ENCODE peak calls at places on chromosomes 13 and 19, in seven cellular contexts. One of them, this sample, is unnamed. For H3K9me3, the result is how much of the 10 kb centered on the place peaks cover.

GRCh38 chr19:42441047-42441440 is 1.7 kb downstream of the CXCL17 start:
- DNase-seq in thyroid gland: no peak
- DNase-seq in Peyer's patch: no peak
- DNase-seq in esophagus squamous epithelium: no peak
- DNase-seq in IMR-90: no peak
- DNase-seq in suprapubic skin: no peak
- DNase-seq in stomach: peak
- DNase-seq in this sample: no peak

GRCh38 chr19:45273532-45273877 is 22.4 kb downstream of the MARK4 start:
- DNase-seq in thyroid gland: no peak
- DNase-seq in stomach: no peak
- DNase-seq in suprapubic skin: no peak
- DNase-seq in IMR-90: no peak
- DNase-seq in esophagus squamous epithelium: no peak
- DNase-seq in Peyer's patch: no peak
- DNase-seq in this sample: no peak

GRCh38 chr13:95137096-95137495 is 164.2 kb downstream of the ABCC4 start:
- DNase-seq in stomach: no peak
- DNase-seq in suprapubic skin: no peak
- DNase-seq in thyroid gland: no peak
- DNase-seq in IMR-90: peak
- DNase-seq in esophagus squamous epithelium: no peak
- DNase-seq in Peyer's patch: no peak
- DNase-seq in this sample: no peak

GRCh38 chr19:37348060-37348459 is 22.8 kb upstream of the ZNF527 start:
- DNase-seq in esophagus squamous epithelium: no peak
- DNase-seq in IMR-90: no peak
- DNase-seq in thyroid gland: no peak
- DNase-seq in Peyer's patch: no peak
- DNase-seq in stomach: no peak
- DNase-seq in suprapubic skin: no peak
- DNase-seq in this sample: no peak

GRCh38 chr13:45269204-45269603 is 68.4 kb upstream of the KCTD4 start:
- DNase-seq in suprapubic skin: no peak
- DNase-seq in esophagus squamous epithelium: no peak
- DNase-seq in thyroid gland: no peak
- DNase-seq in Peyer's patch: no peak
- DNase-seq in stomach: no peak
- DNase-seq in IMR-90: peak
- DNase-seq in this sample: no peak

GRCh38 chr13:46675016-46675415 is 121.9 kb downstream of the ESD start:
- DNase-seq in suprapubic skin: no peak
- DNase-seq in Peyer's patch: no peak
- DNase-seq in IMR-90: no peak
- DNase-seq in thyroid gland: no peak
- DNase-seq in stomach: no peak
- DNase-seq in esophagus squamous epithelium: no peak
- DNase-seq in this sample: no peak

GRCh38 chr13:70390968-70391367 is 282.7 kb upstream of the KLHL1 start:
- DNase-seq in stomach: no peak
- DNase-seq in thyroid gland: no peak
- DNase-seq in suprapubic skin: no peak
- DNase-seq in Peyer's patch: no peak
- DNase-seq in esophagus squamous epithelium: no peak
- DNase-seq in IMR-90: no peak
- DNase-seq in this sample: no peak

GRCh38 chr19:7355871-7356270 is 7.1 kb downstream of the ARHGEF18 start:
- DNase-seq in stomach: no peak
- DNase-seq in IMR-90: no peak
- DNase-seq in Peyer's patch: no peak
- DNase-seq in thyroid gland: no peak
- DNase-seq in suprapubic skin: no peak
- DNase-seq in esophagus squamous epithelium: no peak
- DNase-seq in this sample: no peak

GRCh38 chr19:41328157-41328817 is 18.3 kb downstream of the CCDC97 start:
- DNase-seq in IMR-90: peak
- DNase-seq in Peyer's patch: no peak
- DNase-seq in stomach: no peak
- DNase-seq in esophagus squamous epithelium: no peak
- DNase-seq in suprapubic skin: no peak
- DNase-seq in thyroid gland: no peak
- DNase-seq in this sample: no peak

GRCh38 chr19:44904426-44904994 is 1.1 kb upstream of the APOE start:
- DNase-seq in stomach: no peak
- DNase-seq in esophagus squamous epithelium: no peak
- DNase-seq in IMR-90: no peak
- DNase-seq in suprapubic skin: no peak
- DNase-seq in Peyer's patch: no peak
- DNase-seq in thyroid gland: no peak
- DNase-seq in this sample: no peak

GRCh38 chr19:3479177-3479818 is 1.0 kb downstream of the SMIM24 start:
- DNase-seq in stomach: peak
- DNase-seq in Peyer's patch: no peak
- DNase-seq in suprapubic skin: no peak
- DNase-seq in thyroid gland: no peak
- DNase-seq in esophagus squamous epithelium: no peak
- DNase-seq in IMR-90: no peak
- DNase-seq in this sample: no peak

GRCh38 chr13:50708461-50708860 is 135.0 kb downstream of the DLEU7 start:
- DNase-seq in Peyer's patch: no peak
- DNase-seq in stomach: no peak
- DNase-seq in suprapubic skin: no peak
- DNase-seq in IMR-90: no peak
- DNase-seq in esophagus squamous epithelium: no peak
- DNase-seq in thyroid gland: no peak
- DNase-seq in this sample: no peak

GRCh38 chr13:42333613-42334328 is 61.8 kb downstream of the AKAP11 start:
- DNase-seq in stomach: no peak
- DNase-seq in Peyer's patch: no peak
- DNase-seq in esophagus squamous epithelium: no peak
- DNase-seq in suprapubic skin: no peak
- DNase-seq in IMR-90: peak
- DNase-seq in thyroid gland: peak
- DNase-seq in this sample: no peak

GRCh38 chr13:80603351-80603750 is 262.4 kb upstream of the SPRY2 start:
- DNase-seq in esophagus squamous epithelium: no peak
- DNase-seq in suprapubic skin: no peak
- DNase-seq in IMR-90: no peak
- DNase-seq in thyroid gland: no peak
- DNase-seq in Peyer's patch: no peak
- DNase-seq in stomach: no peak
- DNase-seq in this sample: no peak

GRCh38 chr19:3275068-3275582 is 50.7 kb downstream of the CELF5 start:
- DNase-seq in Peyer's patch: no peak
- DNase-seq in thyroid gland: no peak
- DNase-seq in IMR-90: no peak
- DNase-seq in esophagus squamous epithelium: no peak
- DNase-seq in suprapubic skin: no peak
- DNase-seq in stomach: no peak
- DNase-seq in this sample: no peak

GRCh38 chr13:33280923-33281322 is 4.6 kb downstream of the STARD13 start:
- DNase-seq in Peyer's patch: no peak
- DNase-seq in IMR-90: peak
- DNase-seq in esophagus squamous epithelium: no peak
- DNase-seq in thyroid gland: no peak
- DNase-seq in suprapubic skin: no peak
- DNase-seq in stomach: no peak
- DNase-seq in this sample: no peak

GRCh38 chr19:41548954-41549688 is 26.8 kb upstream of the CEACAM21 start:
- DNase-seq in thyroid gland: no peak
- DNase-seq in stomach: peak
- DNase-seq in Peyer's patch: no peak
- DNase-seq in IMR-90: no peak
- DNase-seq in suprapubic skin: no peak
- DNase-seq in esophagus squamous epithelium: no peak
- DNase-seq in this sample: no peak

GRCh38 chr13:114063545-114064515 is 68.6 kb downstream of the RASA3 start:
- DNase-seq in thyroid gland: no peak
- DNase-seq in Peyer's patch: no peak
- DNase-seq in suprapubic skin: peak
- DNase-seq in IMR-90: peak
- DNase-seq in stomach: peak
- DNase-seq in esophagus squamous epithelium: no peak
- DNase-seq in this sample: peak

GRCh38 chr13:106038752-106039151 is 496.7 kb downstream of the EFNB2 start:
- DNase-seq in IMR-90: peak
- DNase-seq in thyroid gland: no peak
- DNase-seq in Peyer's patch: no peak
- DNase-seq in stomach: no peak
- DNase-seq in esophagus squamous epithelium: no peak
- DNase-seq in suprapubic skin: no peak
- DNase-seq in this sample: no peak

DNA sequence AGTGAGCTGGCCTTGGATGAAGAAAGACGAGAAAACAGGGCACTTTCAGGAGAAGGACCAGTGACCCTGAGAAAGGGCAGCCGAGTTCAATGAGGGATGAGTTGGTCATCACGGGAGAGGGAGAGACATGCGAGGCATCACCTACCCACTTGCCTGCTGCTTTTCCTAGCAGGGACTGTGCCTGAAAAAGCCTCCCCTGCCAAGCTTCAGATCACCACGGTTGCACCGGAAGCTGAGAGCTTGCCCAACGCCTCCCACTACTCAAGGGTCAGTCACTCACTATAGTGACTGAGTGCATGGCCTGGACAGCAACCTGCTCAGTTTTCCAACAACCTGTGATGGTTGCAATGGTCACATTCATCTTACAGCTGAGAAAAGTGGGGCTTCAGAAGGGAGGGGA is 12.6 kb upstream of the EPHX3 start:
- DNase-seq in esophagus squamous epithelium: no peak
- DNase-seq in suprapubic skin: no peak
- DNase-seq in IMR-90: no peak
- DNase-seq in thyroid gland: no peak
- DNase-seq in stomach: no peak
- DNase-seq in Peyer's patch: no peak
- DNase-seq in this sample: no peak
- TF ChIP-seq POLR2A in esophagus squamous epithelium: no peak
- TF ChIP-seq POLR2A in suprapubic skin: no peak
- TF ChIP-seq POLR2A in IMR-90: no peak
- TF ChIP-seq POLR2A in thyroid gland: no peak
- TF ChIP-seq POLR2A in stomach: no peak
- TF ChIP-seq POLR2A in Peyer's patch: no peak
- TF ChIP-seq POLR2A in this sample: no peak

DNA sequence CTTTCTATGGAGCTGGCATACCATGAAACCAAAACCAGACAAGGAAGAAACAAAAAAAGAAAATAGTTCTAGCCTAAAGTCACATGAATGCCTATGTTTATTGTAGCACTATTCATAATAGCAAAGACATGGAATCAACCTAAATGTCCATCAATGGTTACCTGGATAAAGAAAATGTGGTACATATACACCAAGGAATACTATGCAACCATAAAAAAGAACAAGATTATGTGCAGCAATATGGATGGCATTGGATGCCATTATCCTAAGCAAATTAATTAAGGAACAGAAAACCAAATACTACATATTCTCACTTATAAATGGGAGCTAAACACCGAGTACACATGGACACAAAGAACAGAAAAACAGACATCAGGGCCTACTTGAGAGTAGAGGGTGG is 10.5 kb downstream of the ZNF780A start:
- DNase-seq in Peyer's patch: no peak
- DNase-seq in esophagus squamous epithelium: no peak
- DNase-seq in IMR-90: no peak
- DNase-seq in thyroid gland: no peak
- DNase-seq in stomach: no peak
- DNase-seq in suprapubic skin: no peak
- DNase-seq in this sample: no peak
- H3K9me3 ChIP-seq in Peyer's patch: under half
- H3K9me3 ChIP-seq in esophagus squamous epithelium: under half
- H3K9me3 ChIP-seq in IMR-90: under half
- H3K9me3 ChIP-seq in thyroid gland: under half
- H3K9me3 ChIP-seq in stomach: under half
- H3K9me3 ChIP-seq in suprapubic skin: under half
- H3K9me3 ChIP-seq in this sample: under half

DNA sequence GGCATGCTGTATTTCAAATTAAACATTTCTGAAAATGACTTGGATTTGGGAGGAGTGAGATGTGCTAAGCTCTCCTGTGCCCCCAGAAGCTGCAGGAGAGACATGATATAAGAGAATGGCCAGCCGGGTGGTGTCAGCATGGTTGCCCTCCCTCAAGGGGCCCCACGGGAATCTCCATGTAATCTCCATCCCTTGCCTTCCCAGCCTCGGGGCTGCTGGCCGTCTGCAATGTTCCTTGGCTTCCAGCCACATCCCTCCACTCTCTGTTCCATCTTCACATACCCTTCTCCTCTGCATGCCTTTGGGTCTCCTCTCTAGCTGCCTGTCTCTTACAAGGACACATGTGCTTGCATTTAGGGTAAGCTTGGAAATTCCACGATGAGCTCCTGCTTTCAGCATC is 172.0 kb downstream of the TSHZ3 start:
- DNase-seq in esophagus squamous epithelium: no peak
- DNase-seq in stomach: no peak
- DNase-seq in Peyer's patch: no peak
- DNase-seq in suprapubic skin: no peak
- DNase-seq in IMR-90: no peak
- DNase-seq in thyroid gland: no peak
- DNase-seq in this sample: no peak
- H3K4me3 ChIP-seq in esophagus squamous epithelium: no peak
- H3K4me3 ChIP-seq in stomach: no peak
- H3K4me3 ChIP-seq in Peyer's patch: no peak
- H3K4me3 ChIP-seq in suprapubic skin: no peak
- H3K4me3 ChIP-seq in IMR-90: no peak
- H3K4me3 ChIP-seq in thyroid gland: no peak
- H3K4me3 ChIP-seq in this sample: no peak

DNA sequence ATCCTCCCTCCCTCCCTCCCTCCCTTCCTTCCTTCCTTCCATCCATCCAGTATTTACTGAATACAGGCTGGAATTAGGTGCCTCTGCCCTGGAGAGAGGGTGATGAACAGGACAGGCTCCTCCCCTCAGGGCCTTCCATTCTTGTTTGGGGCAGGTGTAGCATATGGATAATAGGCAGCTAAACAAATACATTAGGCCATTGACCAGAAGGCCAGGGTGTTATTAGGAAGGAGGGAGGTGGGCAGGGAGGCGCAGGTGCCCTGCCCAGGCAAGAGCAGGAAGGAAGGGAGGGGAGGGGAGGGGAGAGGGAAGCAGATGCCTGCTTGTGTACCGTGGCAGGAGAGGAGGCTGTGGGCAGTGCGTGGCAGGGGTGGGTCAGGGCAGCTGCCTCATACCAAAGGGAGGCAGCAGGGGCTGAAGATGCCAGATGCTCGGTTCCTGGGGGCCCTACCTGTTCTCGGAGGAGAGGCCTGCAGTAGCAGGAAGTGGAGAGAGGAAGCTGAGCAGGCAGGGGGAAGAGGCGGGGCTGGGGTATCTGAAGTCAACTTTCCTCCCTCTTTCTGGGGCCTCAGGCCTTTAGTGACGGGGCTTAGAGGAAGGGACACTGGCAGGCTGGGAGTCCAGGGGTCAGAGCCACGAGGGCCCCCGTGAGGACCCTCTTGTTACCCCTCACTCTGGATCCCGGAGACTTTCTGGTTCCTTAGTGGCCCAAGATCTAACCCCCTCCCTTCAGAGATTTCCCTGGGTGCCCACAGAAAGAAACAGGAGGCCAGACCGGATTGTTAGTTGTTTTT is at the start of gene RINL:
- DNase-seq in stomach: peak
- DNase-seq in thyroid gland: peak
- DNase-seq in suprapubic skin: no peak
- DNase-seq in esophagus squamous epithelium: no peak
- DNase-seq in Peyer's patch: peak
- DNase-seq in IMR-90: no peak
- DNase-seq in this sample: no peak
- TF ChIP-seq POLR2A in stomach: no peak
- TF ChIP-seq POLR2A in thyroid gland: no peak
- TF ChIP-seq POLR2A in suprapubic skin: no peak
- TF ChIP-seq POLR2A in esophagus squamous epithelium: no peak
- TF ChIP-seq POLR2A in Peyer's patch: no peak
- TF ChIP-seq POLR2A in IMR-90: no peak
- TF ChIP-seq POLR2A in this sample: no peak

GRCh38 chr19:10044390-10044789 is 31.1 kb downstream of the RDH8 start:
- DNase-seq in suprapubic skin: no peak
- DNase-seq in IMR-90: no peak
- DNase-seq in esophagus squamous epithelium: no peak
- DNase-seq in Peyer's patch: no peak
- DNase-seq in stomach: no peak
- DNase-seq in thyroid gland: no peak
- DNase-seq in this sample: no peak
- H3K9me3 ChIP-seq in suprapubic skin: under half
- H3K9me3 ChIP-seq in IMR-90: half or more
- H3K9me3 ChIP-seq in esophagus squamous epithelium: under half
- H3K9me3 ChIP-seq in Peyer's patch: under half
- H3K9me3 ChIP-seq in stomach: under half
- H3K9me3 ChIP-seq in thyroid gland: under half
- H3K9me3 ChIP-seq in this sample: under half

This sample was measured in uterus.